ENCODE peak calls at places on chromosomes 3 and 15, in four cellular contexts. V, Y, P and J are unnamed samples.

GRCh38 chr3:63351159-63352007 is 73.3 kb downstream of the SYNPR start:
- DNase-seq in P (peak), V (peak), Y (peak), J (no peak)

GRCh38 chr3:99842826-99843589 is 25.3 kb downstream of the CMSS1 start:
- DNase-seq in Y (peak), P (no peak), V (peak), J (no peak)

GRCh38 chr3:186651678-186652215 is 11.5 kb downstream of the FETUB start:
- DNase-seq in P (no peak), Y (no peak), V (no peak), J (no peak)

GRCh38 chr3:108511055-108511454 is 659 bp upstream of the MYH15 start:
- DNase-seq in V (no peak), P (no peak), Y (no peak), J (no peak)

GRCh38 chr3:18379647-18380046 is 45.5 kb downstream of the SATB1 start:
- DNase-seq in Y (no peak), P (no peak), V (no peak), J (no peak)

GRCh38 chr3:124701687-124702086 is 28.6 kb upstream of the UMPS start:
- DNase-seq in V (no peak), P (no peak), Y (peak), J (no peak)

GRCh38 chr3:53022647-53023046 is 23.2 kb downstream of the SFMBT1 start:
- DNase-seq in Y (no peak), V (no peak), P (no peak), J (no peak)

GRCh38 chr15:39554746-39555387 is 26.0 kb upstream of the THBS1 start:
- DNase-seq in V (no peak), Y (no peak), P (no peak), J (no peak)

GRCh38 chr3:115550285-115550741 is 73.0 kb upstream of the GAP43 start:
- DNase-seq in P (no peak), Y (peak), V (no peak), J (no peak)

GRCh38 chr15:25899870-25900269 is 36.7 kb upstream of the ATP10A start:
- DNase-seq in Y (no peak), V (no peak), P (no peak), J (no peak)

GRCh38 chr15:95975212-95975611 is 355.3 kb upstream of the NR2F2 start:
- DNase-seq in P (peak), Y (no peak), V (no peak), J (no peak)

GRCh38 chr3:132154619-132155018 is 119.8 kb upstream of the CPNE4 start:
- DNase-seq in P (no peak), V (no peak), Y (no peak), J (no peak)

GRCh38 chr15:77144492-77145070 is 73.7 kb upstream of the TSPAN3 start:
- DNase-seq in V (no peak), P (no peak), Y (no peak), J (no peak)

GRCh38 chr15:56243774-56244236 is at the start of gene RFX7:
- DNase-seq in Y (peak), V (peak), P (no peak), J (peak)

GRCh38 chr15:49934487-49934886 is 184.5 kb downstream of the ATP8B4 start:
- DNase-seq in P (no peak), Y (no peak), V (no peak), J (no peak)

GRCh38 chr3:108976058-108976457 is 22.4 kb upstream of the GUCA1C start:
- DNase-seq in V (no peak), P (no peak), Y (no peak), J (no peak)

GRCh38 chr3:127730171-127730570 is 57.4 kb downstream of the ABTB1 start:
- DNase-seq in P (no peak), V (no peak), Y (no peak), J (no peak)

GRCh38 chr3:127585163-127585812 is 5.2 kb downstream of the TPRA1 start:
- DNase-seq in V (no peak), P (no peak), Y (no peak), J (no peak)

GRCh38 chr3:133750201-133750748 is 4.1 kb downstream of the TF start:
- DNase-seq in Y (no peak), P (no peak), V (no peak), J (no peak)

GRCh38 chr3:138862924-138863775 is 28.4 kb upstream of the PIK3CB start:
- DNase-seq in V (peak), Y (peak), P (no peak), J (peak)

GRCh38 chr15:90664650-90665287 is 52.4 kb upstream of the BLM start:
- DNase-seq in Y (peak), V (peak), P (no peak), J (no peak)

GRCh38 chr3:70856414-70857162 is 544.1 kb upstream of the MDFIC2 start:
- DNase-seq in P (no peak), V (no peak), Y (no peak), J (no peak)

GRCh38 chr3:174973465-174973864 is 114.3 kb downstream of the NAALADL2 start:
- DNase-seq in V (no peak), P (no peak), Y (peak), J (no peak)

GRCh38 chr15:45635191-45635638 is 386 bp downstream of the SQOR start:
- DNase-seq in P (no peak), Y (peak), V (no peak), J (peak)

GRCh38 chr15:99087405-99087943 is 17.4 kb upstream of the SYNM start:
- DNase-seq in Y (no peak), P (no peak), V (no peak), J (no peak)

GRCh38 chr15:60651734-60652141 is 172.8 kb upstream of the ICE2 start:
- DNase-seq in V (no peak), P (peak), Y (no peak), J (no peak)

GRCh38 chr3:123155471-123156011 is 46.2 kb upstream of the SEC22A start:
- DNase-seq in V (no peak), P (no peak), Y (no peak), J (no peak)

GRCh38 chr3:98733778-98734281 is 29.3 kb upstream of the ST3GAL6 start:
- DNase-seq in Y (peak), V (no peak), P (peak), J (no peak)

GRCh38 chr3:180116658-180117057 is 79.9 kb upstream of the PEX5L start:
- DNase-seq in V (no peak), P (no peak), Y (no peak), J (no peak)
- TF ChIP-seq CREM in V (no peak), P (no peak), Y (no peak), J (no peak)

DNA sequence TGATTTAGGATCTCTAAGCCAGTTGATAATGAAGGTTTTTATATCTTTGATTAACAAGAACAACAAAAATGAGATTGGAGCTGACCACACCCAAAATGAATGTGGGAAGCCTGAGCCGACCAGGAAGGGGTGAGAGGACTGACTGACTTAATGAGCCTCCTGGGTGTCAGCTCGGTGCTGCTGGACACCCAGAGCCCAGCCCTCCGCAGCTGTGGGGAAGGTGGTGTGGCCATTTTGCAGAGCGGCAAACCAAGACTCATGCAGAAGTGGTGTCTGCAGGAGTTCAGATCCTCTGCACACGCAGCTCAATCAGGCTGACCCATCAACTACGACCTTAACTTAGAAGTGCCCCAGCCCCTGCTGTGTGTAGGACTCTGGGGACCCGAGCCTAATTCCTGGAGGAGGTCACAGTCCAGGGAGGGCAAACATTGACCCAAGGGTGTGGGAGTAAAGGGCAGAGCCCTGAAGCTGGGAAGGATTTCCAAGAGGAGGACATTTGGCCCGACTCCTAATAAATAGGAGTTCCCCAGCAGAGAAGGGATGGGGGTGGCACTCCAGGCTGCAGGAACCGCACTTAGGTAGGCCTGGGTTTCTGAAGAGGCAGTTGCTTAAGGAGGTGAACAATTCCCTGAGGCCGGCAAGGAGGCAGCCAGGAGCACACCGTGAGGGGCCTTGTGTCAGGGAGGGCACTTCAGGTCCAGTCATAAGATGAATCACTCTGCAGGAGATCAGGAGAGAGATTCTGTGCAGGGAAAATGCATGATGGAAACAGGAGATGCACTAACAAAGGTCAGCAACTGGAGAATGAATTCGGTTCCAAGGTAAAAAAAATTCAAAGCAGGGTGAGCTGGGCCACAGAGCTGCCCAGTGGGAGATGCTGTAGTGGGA is 197.1 kb upstream of the TPM1 start:
- DNase-seq in Y (peak), P (no peak), V (no peak), J (no peak)
- TF ChIP-seq CREM in Y (no peak), P (no peak), V (no peak), J (no peak)

GRCh38 chr15:74032046-74032445 is 37.5 kb downstream of the PML start:
- DNase-seq in Y (no peak), V (no peak), P (no peak), J (no peak)
- TF ChIP-seq CREM in Y (no peak), V (no peak), P (no peak), J (no peak)

GRCh38 chr3:66133050-66133757 is 87.6 kb upstream of the SLC25A26 start:
- DNase-seq in P (no peak), V (no peak), Y (peak), J (no peak)
- TF ChIP-seq CREM in P (no peak), V (no peak), Y (no peak), J (no peak)